ENCODE peak calls at places on chromosome 20, in ten cellular contexts. F, M, J, N, B, I, H, P, L and O are unnamed samples.

GRCh38 chr20:1737134-1737533 is 79.6 kb upstream of the SIRPG start:
- DNase-seq in P (no peak), M (no peak), L (no peak), F (no peak), N (no peak), H (no peak), B (no peak), J (no peak), I (no peak), O (no peak)

GRCh38 chr20:38023181-38024085 is 9.8 kb downstream of the TTI1 start:
- DNase-seq in L (peak), M (no peak), J (peak), B (no peak), I (no peak), P (peak), H (peak), N (no peak), F (no peak), O (no peak)

GRCh38 chr20:46111836-46112212 is 6.3 kb upstream of the CD40 start:
- DNase-seq in H (no peak), P (no peak), N (no peak), M (no peak), J (no peak), B (no peak), I (no peak), F (no peak), L (no peak), O (no peak)

GRCh38 chr20:38123021-38123587 is 42.0 kb downstream of the TGM2 start:
- DNase-seq in F (peak), N (no peak), P (no peak), M (peak), J (peak), H (no peak), B (no peak), I (no peak), L (no peak), O (no peak)

GRCh38 chr20:21191839-21192238 is 66.0 kb downstream of the KIZ start:
- DNase-seq in M (no peak), B (no peak), P (no peak), N (no peak), J (peak), H (no peak), I (no peak), F (no peak), L (no peak), O (no peak)

GRCh38 chr20:48604936-48605335 is 222.9 kb downstream of the PREX1 start:
- DNase-seq in P (no peak), L (no peak), F (no peak), B (no peak), H (no peak), J (no peak), I (no peak), M (peak), N (no peak), O (no peak)

GRCh38 chr20:64084209-64085152 is at the start of gene LKAAEAR1:
- DNase-seq in B (no peak), J (no peak), F (no peak), I (no peak), H (peak), P (no peak), M (no peak), N (no peak), L (no peak), O (no peak)

GRCh38 chr20:50144362-50144761 is 9.2 kb downstream of the PEDS1 start:
- DNase-seq in H (peak), I (peak), F (no peak), P (peak), J (peak), B (no peak), M (no peak), N (no peak), L (peak), O (no peak)

GRCh38 chr20:22686097-22686496 is 101.7 kb upstream of the FOXA2 start:
- DNase-seq in B (peak), F (no peak), P (peak), M (peak), L (peak), J (peak), I (peak), H (peak), N (no peak), O (peak)

GRCh38 chr20:63682384-63683139 is 13.9 kb upstream of the TNFRSF6B start:
- DNase-seq in F (no peak), H (no peak), M (peak), B (peak), N (no peak), I (peak), P (peak), L (peak), J (peak), O (peak)

GRCh38 chr20:60630609-60631008 is 621.5 kb upstream of the CDH4 start:
- DNase-seq in B (no peak), N (no peak), L (no peak), M (no peak), P (no peak), F (no peak), H (peak), I (no peak), J (no peak), O (no peak)

GRCh38 chr20:34531608-34532265 is 15.5 kb downstream of the DYNLRB1 start:
- DNase-seq in L (no peak), P (no peak), F (peak), J (no peak), B (no peak), I (no peak), M (no peak), H (no peak), N (no peak), O (no peak)

GRCh38 chr20:18039063-18039462 is 18.7 kb downstream of the OVOL2 start:
- DNase-seq in F (no peak), H (no peak), P (no peak), I (no peak), L (no peak), B (no peak), J (no peak), N (no peak), M (no peak), O (no peak)

GRCh38 chr20:25279403-25279802 is 31.5 kb downstream of the PYGB start:
- DNase-seq in J (no peak), M (no peak), L (no peak), F (peak), N (no peak), B (no peak), H (no peak), P (no peak), I (peak), O (no peak)

GRCh38 chr20:50413088-50413500 is 97.1 kb upstream of the PTPN1 start:
- DNase-seq in J (no peak), P (no peak), H (no peak), I (peak), M (no peak), L (no peak), B (no peak), F (no peak), N (no peak), O (no peak)

GRCh38 chr20:24991897-24992419 is 593 bp downstream of the APMAP start:
- DNase-seq in H (peak), I (peak), N (no peak), P (no peak), L (peak), B (peak), M (peak), J (peak), F (no peak), O (no peak)

GRCh38 chr20:48783533-48784272 is 44.1 kb downstream of the PREX1 start:
- DNase-seq in I (no peak), N (no peak), P (peak), H (no peak), F (peak), J (no peak), M (peak), L (no peak), B (no peak), O (no peak)

GRCh38 chr20:697826-698225 is 22.2 kb upstream of the SCRT2 start:
- DNase-seq in N (no peak), B (no peak), H (no peak), P (no peak), I (no peak), J (no peak), F (no peak), L (no peak), M (no peak), O (no peak)

GRCh38 chr20:36466089-36466488 is 75.2 kb upstream of the MYL9 start:
- DNase-seq in B (no peak), H (no peak), I (no peak), M (no peak), F (no peak), J (no peak), L (no peak), P (no peak), N (no peak), O (no peak)

GRCh38 chr20:50039706-50040431 is 57.1 kb downstream of the SNAI1 start:
- DNase-seq in L (no peak), H (no peak), F (no peak), P (no peak), N (no peak), B (no peak), J (no peak), M (no peak), I (no peak), O (no peak)

GRCh38 chr20:17626217-17627007 is 55.6 kb downstream of the RRBP1 start:
- DNase-seq in N (no peak), M (peak), J (no peak), H (no peak), B (no peak), P (no peak), I (peak), L (no peak), F (no peak), O (no peak)